ENCODE peak calls at places on chromosomes 4 and X, in eight cellular contexts. U is progenitor cell of endocrine pancreas, F is HFFc6, T is RWPE2, A is upper lobe of left lung, H is GM20000, P is endothelial cell, W is BE2C. Y is an unnamed sample.

GRCh38 chrX:101051549-101052302 is at the start of gene TRMT2B:
- DNase-seq in U (peak), F (peak), T (peak), A (peak), H (peak), P (peak), W (peak), Y (peak)

GRCh38 chr4:78784255-78784654 is 8.1 kb downstream of the BMP2K start:
- DNase-seq in U (no peak), F (peak), T (no peak), A (no peak), H (no peak), P (no peak), W (no peak), Y (no peak)

GRCh38 chr4:87975466-87975865 is at the start of gene SPP1:
- DNase-seq in U (no peak), F (peak), T (no peak), A (no peak), H (peak), P (peak), W (peak), Y (peak)

GRCh38 chr4:110073045-110073845 is 125.2 kb downstream of the ELOVL6 start:
- DNase-seq in U (no peak), F (no peak), T (no peak), A (no peak), H (no peak), P (no peak), W (no peak), Y (no peak)

GRCh38 chr4:152448038-152448437 is 87.9 kb downstream of the FBXW7 start:
- DNase-seq in U (no peak), F (no peak), T (no peak), A (no peak), H (no peak), P (no peak), W (no peak), Y (no peak)

GRCh38 chr4:142565771-142566170 is 280.3 kb downstream of the INPP4B start:
- DNase-seq in U (no peak), F (no peak), T (no peak), A (no peak), H (no peak), P (no peak), W (no peak), Y (no peak)

GRCh38 chrX:56733459-56734046 is 4.5 kb downstream of the NBDY start:
- DNase-seq in U (peak), F (peak), T (no peak), A (no peak), H (peak), P (peak), W (peak), Y (peak)

GRCh38 chrX:15973941-15974340 is 119.3 kb upstream of the AP1S2 start:
- DNase-seq in U (no peak), F (no peak), T (no peak), A (no peak), H (no peak), P (no peak), W (no peak), Y (no peak)

GRCh38 chrX:41275661-41276609 is 58.0 kb upstream of the DDX3X start:
- DNase-seq in U (peak), F (peak), T (peak), A (peak), H (peak), P (peak), W (peak), Y (peak)

DNA sequence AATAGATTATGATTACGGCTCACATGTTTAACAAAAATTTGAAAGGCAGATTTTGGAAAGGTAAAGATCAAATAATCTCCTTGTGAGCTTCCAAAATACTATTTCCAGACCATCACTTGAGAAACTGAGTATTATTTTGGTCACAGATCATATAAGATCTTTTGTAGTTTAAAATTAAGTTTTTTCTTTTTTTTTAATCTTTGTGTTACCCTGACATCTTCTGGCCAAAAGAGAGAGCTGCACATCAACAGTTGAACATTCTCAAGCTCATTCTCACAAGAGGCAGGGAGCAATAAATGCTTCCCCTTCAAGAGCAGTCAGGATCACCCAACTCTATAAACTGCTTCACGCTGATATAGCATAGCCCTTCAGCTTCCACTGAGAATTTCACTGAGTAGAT is 15.9 kb downstream of the TMEM192 start:
- DNase-seq in U (no peak), F (peak), T (no peak), A (no peak), H (peak), P (no peak), W (no peak), Y (no peak)
- TF ChIP-seq CTCF in U (peak), F (peak), T (peak), A (no peak), H (peak), P (peak), W (peak), Y (no peak)

DNA sequence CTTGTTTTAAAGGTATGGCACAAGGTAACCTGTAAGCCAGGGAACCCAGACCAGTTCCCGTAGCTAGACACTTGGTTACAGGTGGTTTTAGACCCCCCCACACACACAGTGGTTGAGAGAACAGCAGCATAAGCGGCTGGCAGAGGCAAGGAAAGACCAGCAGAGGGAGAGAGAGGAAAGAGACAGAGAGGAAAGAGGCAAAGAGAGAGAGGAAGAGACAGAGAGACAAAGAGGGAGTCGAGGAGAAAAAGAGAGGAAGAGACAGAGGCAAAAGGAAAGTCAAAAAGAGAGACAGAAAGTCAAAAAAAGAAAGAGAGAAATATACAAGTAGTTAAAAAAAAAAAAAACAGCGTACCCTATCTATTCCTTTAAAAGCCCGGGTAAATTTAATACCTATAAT is 19.5 kb upstream of the PCSK1N start:
- DNase-seq in U (no peak), F (no peak), T (no peak), A (no peak), H (no peak), P (no peak), W (no peak), Y (peak)
- TF ChIP-seq CTCF in U (peak), F (peak), T (peak), A (no peak), H (no peak), P (no peak), W (peak), Y (peak)

GRCh38 chr4:160808174-160808573 is 1355.6 kb downstream of the FSTL5 start:
- DNase-seq in U (no peak), F (no peak), T (no peak), A (no peak), H (no peak), P (no peak), W (no peak), Y (no peak)
- TF ChIP-seq CTCF in U (peak), F (no peak), T (no peak), A (no peak), H (no peak), P (peak), W (peak), Y (no peak)

GRCh38 chr4:126051709-126052424 is 737.1 kb downstream of the FAT4 start:
- DNase-seq in U (no peak), F (peak), T (no peak), A (no peak), H (no peak), P (no peak), W (no peak), Y (no peak)
- TF ChIP-seq CTCF in U (no peak), F (peak), T (peak), A (no peak), H (no peak), P (no peak), W (peak), Y (no peak)

GRCh38 chr4:21134994-21135393 is 434.7 kb downstream of the PACRGL start:
- DNase-seq in U (no peak), F (peak), T (no peak), A (no peak), H (no peak), P (peak), W (no peak), Y (no peak)
- TF ChIP-seq CTCF in U (peak), F (peak), T (peak), A (no peak), H (no peak), P (peak), W (peak), Y (no peak)